ENCODE peak calls at places on chromosomes 6 and 20, in ten cellular contexts. A is breast epithelium; E is lower lobe of right lung; F is heart left ventricle; H is sigmoid colon; Q is tibial nerve; O is mucosa of descending colon; K is endodermal cell; N is psoas muscle; P is CD8-positive, alpha-beta T cell. L is an unnamed sample. For H3K4me1, the result is how much of the 10 kb centered on the place peaks cover.

GRCh38 chr6:41740366-41741162 is 5.2 kb upstream of the TFEB start:
- DNase-seq in A (no peak), N (peak), H (no peak), K (no peak), P (no peak), Q (no peak), F (no peak), E (peak), O (peak), L (no peak)

GRCh38 chr6:156406688-156407087 is 370.5 kb upstream of the ARID1B start:
- DNase-seq in F (no peak), A (no peak), K (no peak), N (no peak), Q (no peak), E (no peak), O (no peak), P (no peak), H (no peak), L (no peak)

GRCh38 chr20:10916312-10916711 is 242.5 kb upstream of the JAG1 start:
- DNase-seq in E (no peak), N (no peak), P (no peak), O (no peak), A (no peak), F (no peak), Q (no peak), K (no peak), H (no peak), L (no peak)

GRCh38 chr6:130893277-130893676 is 66.1 kb downstream of the SMLR1 start:
- DNase-seq in O (no peak), E (no peak), P (no peak), A (no peak), F (no peak), Q (no peak), H (no peak), N (no peak), K (no peak), L (no peak)

GRCh38 chr6:108105584-108105983 is 31.0 kb upstream of the OSTM1 start:
- DNase-seq in F (no peak), A (no peak), K (no peak), P (no peak), H (no peak), Q (no peak), E (no peak), O (no peak), N (no peak), L (no peak)

GRCh38 chr20:24787621-24788020 is 161.4 kb upstream of the CST7 start:
- DNase-seq in N (no peak), F (no peak), P (no peak), A (no peak), K (no peak), H (no peak), E (peak), Q (no peak), O (no peak), L (no peak)

GRCh38 chr6:168528457-168529095 is 87.6 kb downstream of the SMOC2 start:
- DNase-seq in A (no peak), P (no peak), H (no peak), O (no peak), N (no peak), E (no peak), Q (no peak), F (no peak), K (no peak), L (no peak)

GRCh38 chr6:134502614-134503541 is 185.0 kb upstream of the SGK1 start:
- DNase-seq in O (peak), A (no peak), P (no peak), H (no peak), E (no peak), N (no peak), F (no peak), Q (no peak), K (no peak), L (no peak)

GRCh38 chr6:40328376-40328987 is 258.7 kb downstream of the LRFN2 start:
- DNase-seq in F (no peak), P (peak), O (peak), A (peak), E (peak), N (no peak), Q (no peak), K (peak), H (no peak), L (peak)

DNA sequence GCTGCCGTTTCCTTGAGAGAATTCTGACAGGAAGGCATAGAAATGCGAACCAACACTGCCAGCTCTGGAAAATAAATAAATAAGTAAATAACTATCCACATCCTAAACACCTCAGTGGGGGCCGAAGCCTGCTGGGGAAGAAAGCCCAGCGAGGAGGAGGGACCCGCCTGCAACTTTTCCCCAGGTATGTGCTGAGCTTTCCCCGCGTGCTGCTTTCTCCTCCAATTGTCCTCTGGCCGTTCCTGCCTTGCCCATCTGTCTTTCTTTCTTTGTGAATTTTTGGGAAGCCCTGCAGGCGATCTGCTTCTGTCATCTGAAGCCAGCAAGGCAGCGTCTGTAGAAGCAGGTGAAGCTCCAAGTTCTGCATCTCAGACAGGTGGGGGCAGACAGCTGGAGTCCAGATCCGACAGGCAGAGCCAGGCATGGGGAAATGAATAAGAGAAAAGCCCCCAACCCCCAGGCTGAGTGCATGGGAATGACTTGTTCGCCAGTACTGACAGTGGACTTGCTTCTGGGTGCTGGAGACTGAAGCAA is 49.2 kb upstream of the IL17A start:
- DNase-seq in Q (no peak), P (no peak), H (no peak), E (no peak), K (peak), A (no peak), N (no peak), F (no peak), O (no peak), L (no peak)
- H3K4me1 ChIP-seq in Q (under half), P (under half), H (under half), E (under half), K (under half), A (under half), N (under half), F (under half), O (under half), L (under half)

DNA sequence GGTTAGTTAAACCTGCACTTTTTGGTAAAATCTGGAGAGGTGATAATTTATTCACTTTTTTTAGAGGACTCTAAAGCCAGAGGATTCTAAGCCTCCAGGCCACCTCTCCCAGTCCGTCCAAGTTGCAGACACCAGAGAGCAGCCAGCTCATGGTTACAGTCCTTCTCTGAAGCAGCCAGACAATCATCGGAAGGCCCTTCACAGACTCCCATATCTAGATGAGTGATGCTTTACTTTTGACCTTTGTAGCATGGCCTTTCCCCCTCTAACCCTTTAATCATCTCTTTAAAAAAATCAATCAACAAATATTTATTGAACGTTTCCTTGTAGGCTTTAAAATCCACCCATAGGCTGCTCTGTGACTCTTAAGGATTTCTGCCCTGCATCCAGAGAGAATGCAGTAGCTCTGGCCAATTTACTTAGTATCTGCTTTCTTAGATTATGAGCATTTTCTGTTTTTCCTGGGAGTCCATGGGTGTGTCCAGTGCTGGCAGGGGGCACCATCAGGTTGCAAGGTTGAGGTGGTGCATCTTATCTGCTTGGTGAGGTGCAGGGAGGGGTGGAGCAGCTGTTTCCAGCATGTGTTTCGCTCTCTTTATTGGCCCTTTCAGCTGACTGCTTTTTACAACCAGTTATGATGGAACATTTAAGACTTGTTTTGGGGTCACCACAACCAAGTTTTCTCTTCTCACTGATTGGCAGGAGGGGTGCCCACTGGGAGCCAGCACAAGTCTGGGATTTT is 58.6 kb downstream of the JARID2 start:
- DNase-seq in A (no peak), K (no peak), O (no peak), F (no peak), P (no peak), Q (no peak), N (no peak), H (no peak), E (no peak), L (no peak)
- H3K4me1 ChIP-seq in A (under half), K (under half), O (under half), F (under half), P (under half), Q (under half), N (half or more), H (under half), E (under half), L (half or more)

GRCh38 chr20:41041693-41042092 is 13.1 kb downstream of the TOP1 start:
- DNase-seq in Q (no peak), H (no peak), N (no peak), A (no peak), F (no peak), K (no peak), P (no peak), O (no peak), E (no peak), L (no peak)

GRCh38 chr20:41037172-41037571 is 8.6 kb downstream of the TOP1 start:
- DNase-seq in N (no peak), E (no peak), H (no peak), K (no peak), P (no peak), A (no peak), O (no peak), F (no peak), Q (no peak), L (no peak)

GRCh38 chr20:41040855-41041254 is 12.2 kb downstream of the TOP1 start:
- DNase-seq in N (no peak), P (no peak), A (no peak), K (no peak), Q (no peak), H (no peak), E (no peak), O (no peak), F (no peak), L (no peak)

GRCh38 chr20:41038149-41038877 is 9.7 kb downstream of the TOP1 start:
- DNase-seq in Q (no peak), H (no peak), K (no peak), E (no peak), F (no peak), N (no peak), O (no peak), P (no peak), A (no peak), L (no peak)

DNA sequence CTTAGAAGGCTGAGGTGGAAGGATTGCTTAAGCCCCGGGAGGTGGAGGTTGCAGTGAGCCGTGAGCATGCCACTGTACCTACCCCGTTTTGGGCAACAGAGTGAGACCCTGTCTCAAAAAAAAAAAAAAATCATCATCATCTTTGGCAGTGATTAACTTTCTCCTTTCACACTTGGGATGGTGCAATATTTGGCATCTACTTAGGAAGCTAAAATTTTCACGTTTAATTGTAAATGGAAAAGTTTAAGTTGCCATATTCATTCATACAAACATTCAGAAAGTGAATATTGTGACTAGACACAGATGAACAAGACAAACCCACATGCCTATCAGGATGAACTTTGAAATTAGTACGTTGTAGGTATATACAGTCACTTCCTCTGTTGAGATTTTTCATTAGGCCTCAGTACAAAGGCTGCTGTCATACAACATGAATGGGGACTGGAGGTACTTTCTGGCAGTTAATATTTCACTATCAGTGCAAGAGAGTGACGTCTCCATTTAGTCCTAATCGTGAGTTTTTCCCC is 10.3 kb downstream of the TOP1 start:
- DNase-seq in A (no peak), F (no peak), P (no peak), O (no peak), N (no peak), K (no peak), E (no peak), H (no peak), Q (no peak), L (no peak)
- H3K4me1 ChIP-seq in A (under half), F (under half), P (half or more), O (under half), N (under half), K (under half), E (under half), H (under half), Q (under half), L (half or more)

GRCh38 chr20:38806855-38807655 is 1.6 kb downstream of the PPP1R16B start:
- DNase-seq in Q (no peak), O (peak), N (no peak), A (no peak), K (peak), P (peak), H (no peak), E (no peak), F (no peak), L (peak)

GRCh38 chr20:38805958-38806854 is 709 bp downstream of the PPP1R16B start:
- DNase-seq in A (no peak), N (peak), P (peak), O (peak), K (peak), F (peak), E (peak), Q (no peak), H (no peak), L (peak)

GRCh38 chr20:38804682-38805501 is 605 bp upstream of the PPP1R16B start:
- DNase-seq in E (peak), H (no peak), K (peak), N (peak), F (peak), Q (no peak), P (peak), O (peak), A (no peak), L (peak)

GRCh38 chr20:38804243-38804642 is 1.3 kb upstream of the PPP1R16B start:
- DNase-seq in H (no peak), Q (no peak), K (no peak), F (no peak), A (no peak), P (no peak), E (no peak), O (no peak), N (no peak), L (peak)

DNA sequence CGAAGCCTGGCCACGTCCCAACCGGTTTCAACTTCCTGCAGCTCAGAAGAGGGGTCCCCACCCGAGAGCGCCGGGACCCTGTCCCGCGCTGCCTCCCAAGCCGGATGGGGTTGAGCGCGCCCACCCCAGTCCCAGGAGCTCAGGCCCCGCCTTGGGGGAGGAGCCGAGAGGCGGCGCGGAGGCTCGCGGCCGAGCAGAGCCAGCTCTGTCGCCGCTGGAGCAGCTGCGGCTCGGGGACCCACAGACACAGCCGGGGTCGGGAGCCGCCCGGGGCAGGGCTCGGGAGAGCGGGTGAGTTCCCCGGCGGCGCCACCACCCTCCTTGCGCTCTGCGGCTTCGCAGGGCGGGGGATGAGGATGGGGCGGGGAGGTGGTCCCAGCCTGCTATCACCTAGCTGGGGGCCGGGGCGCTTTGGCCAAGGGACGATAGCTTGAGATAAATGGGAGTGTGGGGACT is at the start of gene PPP1R16B:
- DNase-seq in K (peak), N (peak), A (no peak), F (peak), O (peak), Q (no peak), P (peak), H (no peak), E (peak), L (peak)
- H3K4me1 ChIP-seq in K (under half), N (under half), A (under half), F (under half), O (under half), Q (under half), P (under half), H (under half), E (under half), L (under half)

DNA sequence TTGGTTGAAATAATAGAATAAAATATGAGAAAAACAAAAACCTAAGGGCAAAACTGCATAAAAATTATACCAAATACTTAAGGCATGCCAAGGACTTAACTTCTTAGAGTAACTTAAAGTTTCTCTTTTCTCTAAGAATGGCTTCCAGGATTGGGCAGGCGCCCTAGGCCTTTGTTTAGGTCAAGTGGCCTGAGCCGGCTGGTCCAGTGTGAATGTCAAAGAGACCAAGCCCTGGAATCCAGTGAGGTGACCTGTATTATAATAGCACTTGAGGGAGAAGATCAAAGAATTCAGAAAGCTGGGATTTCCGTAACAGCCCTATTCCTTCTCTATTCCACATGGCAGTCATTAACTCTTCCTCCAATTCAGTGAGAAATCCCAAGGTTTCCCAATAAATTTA is 6.6 kb downstream of the METTL24 start:
- DNase-seq in F (no peak), N (no peak), P (no peak), O (no peak), E (peak), A (no peak), H (no peak), Q (no peak), K (no peak), L (no peak)
- H3K4me1 ChIP-seq in F (under half), N (under half), P (under half), O (under half), E (under half), A (under half), H (half or more), Q (under half), K (under half), L (half or more)

DNA sequence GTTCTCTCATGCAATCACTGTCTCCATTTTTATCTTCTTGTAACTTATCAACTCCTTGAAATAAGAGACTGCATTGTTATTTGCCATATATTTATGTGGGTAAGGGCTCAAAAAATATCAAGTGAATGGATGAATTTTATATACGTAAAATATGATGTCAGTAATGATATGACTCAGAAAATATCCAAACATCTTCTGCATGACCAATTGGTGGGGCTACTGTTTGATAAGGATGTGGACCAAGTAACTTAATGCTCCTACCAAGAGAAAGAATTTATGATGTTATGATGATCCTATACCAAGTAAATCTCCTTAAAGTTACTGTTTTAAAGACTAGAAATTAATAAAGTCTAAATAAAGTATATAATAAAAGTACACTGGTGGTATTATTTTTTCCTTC is 103.7 kb downstream of the OGFRL1 start:
- DNase-seq in A (no peak), H (no peak), E (no peak), N (no peak), K (no peak), Q (no peak), P (no peak), O (no peak), F (no peak), L (no peak)
- H3K4me1 ChIP-seq in A (under half), H (half or more), E (half or more), N (half or more), K (under half), Q (under half), P (under half), O (under half), F (half or more), L (under half)

GRCh38 chr6:34158876-34159275 is 13.0 kb upstream of the GRM4 start:
- DNase-seq in E (no peak), P (no peak), K (no peak), N (no peak), H (peak), O (no peak), Q (no peak), F (no peak), A (no peak), L (no peak)

GRCh38 chr6:34155471-34156300 is 9.8 kb upstream of the GRM4 start:
- DNase-seq in Q (no peak), K (peak), N (no peak), F (peak), P (no peak), H (peak), O (no peak), E (no peak), A (peak), L (no peak)

GRCh38 chr6:34157851-34158250 is 12.0 kb upstream of the GRM4 start:
- DNase-seq in O (no peak), Q (no peak), N (no peak), H (peak), A (peak), E (no peak), F (peak), K (no peak), P (no peak), L (no peak)

GRCh38 chr6:34154668-34155447 is 9.0 kb upstream of the GRM4 start:
- DNase-seq in Q (no peak), P (peak), K (peak), E (no peak), O (peak), H (peak), A (peak), N (peak), F (peak), L (peak)

DNA sequence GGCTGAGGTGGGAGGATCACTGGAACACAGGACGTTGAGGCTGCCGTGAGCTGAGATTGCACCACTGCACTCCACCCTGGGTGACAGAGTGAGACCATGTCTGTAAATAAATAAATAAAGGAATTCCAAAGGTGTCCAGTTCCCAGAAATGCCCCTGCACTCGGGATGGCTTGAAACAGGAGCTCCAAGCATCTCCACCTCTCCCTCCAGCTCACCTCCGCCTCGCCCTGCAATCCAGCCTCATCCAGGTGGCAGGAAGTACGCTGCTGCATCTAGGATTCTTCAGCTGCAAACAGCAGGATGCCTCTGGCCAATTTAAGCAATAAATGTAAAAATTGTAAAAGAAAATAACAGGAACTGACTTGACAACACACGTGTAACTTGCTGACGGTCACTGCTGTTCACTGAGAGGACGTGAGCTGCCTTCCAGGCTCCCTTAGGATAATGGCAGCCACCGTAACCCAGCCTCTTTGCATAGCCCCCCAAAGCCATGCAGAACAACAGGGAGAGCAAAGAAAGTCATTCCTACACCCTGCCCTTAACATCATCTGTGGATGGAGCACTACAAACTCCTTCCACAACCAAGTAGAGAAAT is 11.4 kb upstream of the GRM4 start:
- DNase-seq in K (no peak), P (no peak), A (peak), H (peak), E (no peak), F (peak), N (no peak), O (no peak), Q (no peak), L (no peak)
- H3K4me1 ChIP-seq in K (under half), P (under half), A (under half), H (under half), E (under half), F (under half), N (under half), O (under half), Q (under half), L (under half)